ENCODE peak calls at places on chromosomes 12 and 14, in seven cellular contexts. A is ascending aorta; Y is pancreas; I is mammary epithelial cell; P is aorta; C is right cardiac atrium; R is CD8-positive, alpha-beta memory T cell. M is an unnamed sample.

GRCh38 chr12:70744133-70744532 is 106.9 kb upstream of the PTPRB start:
- DNase-seq in A (no peak), Y (no peak), I (peak; percentile 80), P (no peak), C (no peak), R (no peak), M (no peak)

GRCh38 chr14:81313775-81314429 is 86.2 kb downstream of the STON2 start:
- DNase-seq in A (no peak), Y (no peak), I (peak; percentile 90), P (no peak), C (no peak), R (no peak), M (no peak)

GRCh38 chr14:78593949-78594348 is 423.8 kb downstream of the NRXN3 start:
- DNase-seq in A (no peak), Y (no peak), I (no peak), P (no peak), C (no peak), R (no peak), M (peak; percentile 28)

GRCh38 chr12:14482886-14483285 is 84.8 kb downstream of the PLBD1 start:
- DNase-seq in A (no peak), Y (no peak), I (peak; percentile 74), P (no peak), C (no peak), R (no peak), M (no peak)

GRCh38 chr14:52175982-52176502 is 91.5 kb upstream of the PTGDR start:
- DNase-seq in A (no peak), Y (no peak), I (no peak), P (no peak), C (no peak), R (peak; percentile 27), M (no peak)

GRCh38 chr12:6323995-6324711 is 13.7 kb downstream of the PLEKHG6 start:
- DNase-seq in A (no peak), Y (no peak), I (no peak), P (no peak), C (no peak), R (no peak), M (no peak)

GRCh38 chr12:66859751-66860440 is 181.0 kb upstream of the GRIP1 start:
- DNase-seq in A (no peak), Y (no peak), I (peak; percentile 16), P (no peak), C (no peak), R (no peak), M (no peak)

GRCh38 chr12:71548906-71549305 is 109.3 kb downstream of the LGR5 start:
- DNase-seq in A (no peak), Y (no peak), I (no peak), P (no peak), C (no peak), R (no peak), M (no peak)

GRCh38 chr12:113133036-113133435 is 2.5 kb downstream of the RASAL1 start:
- DNase-seq in A (no peak), Y (no peak), I (no peak), P (no peak), C (no peak), R (no peak), M (no peak)

GRCh38 chr12:6745751-6746525 is 7.0 kb downstream of the MLF2 start:
- DNase-seq in A (no peak), Y (no peak), I (peak; percentile 84), P (no peak), C (no peak), R (no peak), M (no peak)

GRCh38 chr14:28754209-28754985 is 12.2 kb upstream of the FOXG1 start:
- DNase-seq in A (no peak), Y (no peak), I (peak; percentile 23), P (no peak), C (no peak), R (no peak), M (no peak)

GRCh38 chr12:82325540-82326336 is 32.4 kb downstream of the CCDC59 start:
- DNase-seq in A (no peak), Y (no peak), I (no peak), P (no peak), C (no peak), R (no peak), M (no peak)

GRCh38 chr14:34340226-34340625 is 121.8 kb downstream of the SPTSSA start:
- DNase-seq in A (no peak), Y (no peak), I (peak; percentile 67), P (no peak), C (no peak), R (no peak), M (no peak)

GRCh38 chr12:39329876-39330275 is 113.0 kb downstream of the KIF21A start:
- DNase-seq in A (no peak), Y (no peak), I (no peak), P (no peak), C (no peak), R (no peak), M (no peak)

GRCh38 chr12:29320295-29321090 is 60.5 kb downstream of the ERGIC2 start:
- DNase-seq in A (no peak), Y (no peak), I (peak; percentile 72), P (no peak), C (no peak), R (no peak), M (no peak)

GRCh38 chr12:79415754-79416435 is 274.9 kb downstream of the PAWR start:
- DNase-seq in A (no peak), Y (no peak), I (peak; percentile 73), P (no peak), C (no peak), R (no peak), M (no peak)

DNA sequence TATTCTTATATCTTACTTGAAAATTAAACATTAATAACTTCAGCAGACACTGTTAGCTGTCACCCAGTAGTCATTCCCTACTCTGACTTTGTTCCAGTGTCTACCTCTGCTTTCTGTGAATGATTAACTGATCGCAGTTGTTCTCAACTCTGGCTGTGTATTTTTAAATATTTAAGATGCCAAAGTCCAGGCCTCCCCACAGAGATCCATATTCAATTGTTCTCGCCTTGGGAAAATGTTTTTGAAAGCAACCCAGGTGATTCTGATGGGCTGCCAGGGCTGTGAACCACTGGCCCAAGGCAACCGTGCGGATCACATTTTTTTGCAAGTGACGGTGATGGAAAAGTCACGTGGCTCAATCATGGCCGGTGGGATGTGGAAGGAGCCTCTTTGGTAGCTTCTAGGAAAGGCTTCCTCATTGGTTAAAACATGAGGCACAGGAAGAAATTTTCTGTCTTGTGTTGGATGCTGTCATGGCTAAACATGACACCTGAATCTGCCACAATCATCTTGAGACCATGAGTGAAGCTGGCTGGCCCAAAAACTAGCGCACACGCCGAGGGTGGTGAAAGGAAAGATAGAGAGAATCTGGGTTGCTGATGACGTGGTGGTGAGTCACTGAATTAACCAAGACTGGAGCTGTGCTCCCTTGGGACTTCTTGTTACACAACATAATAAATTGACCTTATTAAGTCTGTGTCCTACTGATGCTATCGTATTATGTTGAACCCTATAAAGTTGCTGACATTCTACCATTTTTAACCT is 37.2 kb downstream of the RDH12 start:
- DNase-seq in A (peak; percentile 14), Y (no peak), I (peak; percentile 92), P (no peak), C (peak; percentile 73), R (no peak), M (peak; percentile 2)
- H3K27ac ChIP-seq in A (no peak overlapping the region), Y (peak overlapping the region; percentile 19), I (peak overlapping the region; percentile 35), P (no peak overlapping the region), C (peak overlapping the region; percentile 52), R (no peak overlapping the region), M (peak overlapping the region; percentile 31)

GRCh38 chr12:108842364-108842763 is 15.0 kb downstream of the SSH1 start:
- DNase-seq in A (no peak), Y (no peak), I (no peak), P (no peak), C (no peak), R (no peak), M (no peak)
- H3K27ac ChIP-seq in A (peak overlapping the region; percentile 15), Y (no peak overlapping the region), I (no peak overlapping the region), P (no peak overlapping the region), C (peak overlapping the region; percentile 59), R (no peak overlapping the region), M (no peak overlapping the region)

GRCh38 chr14:92991536-92991935 is 68.6 kb downstream of the CHGA start:
- DNase-seq in A (no peak), Y (no peak), I (no peak), P (peak; percentile 6), C (no peak), R (no peak), M (no peak)

GRCh38 chr14:92988786-92989755 is 66.1 kb downstream of the CHGA start:
- DNase-seq in A (no peak), Y (no peak), I (no peak), P (peak; percentile 59), C (no peak), R (no peak), M (no peak)

GRCh38 chr14:92987713-92988510 is 65.0 kb downstream of the CHGA start:
- DNase-seq in A (no peak), Y (no peak), I (no peak), P (peak; percentile 62), C (no peak), R (no peak), M (no peak)

GRCh38 chr14:92993302-92993701 is 70.4 kb downstream of the CHGA start:
- DNase-seq in A (no peak), Y (no peak), I (no peak), P (no peak), C (no peak), R (no peak), M (no peak)

DNA sequence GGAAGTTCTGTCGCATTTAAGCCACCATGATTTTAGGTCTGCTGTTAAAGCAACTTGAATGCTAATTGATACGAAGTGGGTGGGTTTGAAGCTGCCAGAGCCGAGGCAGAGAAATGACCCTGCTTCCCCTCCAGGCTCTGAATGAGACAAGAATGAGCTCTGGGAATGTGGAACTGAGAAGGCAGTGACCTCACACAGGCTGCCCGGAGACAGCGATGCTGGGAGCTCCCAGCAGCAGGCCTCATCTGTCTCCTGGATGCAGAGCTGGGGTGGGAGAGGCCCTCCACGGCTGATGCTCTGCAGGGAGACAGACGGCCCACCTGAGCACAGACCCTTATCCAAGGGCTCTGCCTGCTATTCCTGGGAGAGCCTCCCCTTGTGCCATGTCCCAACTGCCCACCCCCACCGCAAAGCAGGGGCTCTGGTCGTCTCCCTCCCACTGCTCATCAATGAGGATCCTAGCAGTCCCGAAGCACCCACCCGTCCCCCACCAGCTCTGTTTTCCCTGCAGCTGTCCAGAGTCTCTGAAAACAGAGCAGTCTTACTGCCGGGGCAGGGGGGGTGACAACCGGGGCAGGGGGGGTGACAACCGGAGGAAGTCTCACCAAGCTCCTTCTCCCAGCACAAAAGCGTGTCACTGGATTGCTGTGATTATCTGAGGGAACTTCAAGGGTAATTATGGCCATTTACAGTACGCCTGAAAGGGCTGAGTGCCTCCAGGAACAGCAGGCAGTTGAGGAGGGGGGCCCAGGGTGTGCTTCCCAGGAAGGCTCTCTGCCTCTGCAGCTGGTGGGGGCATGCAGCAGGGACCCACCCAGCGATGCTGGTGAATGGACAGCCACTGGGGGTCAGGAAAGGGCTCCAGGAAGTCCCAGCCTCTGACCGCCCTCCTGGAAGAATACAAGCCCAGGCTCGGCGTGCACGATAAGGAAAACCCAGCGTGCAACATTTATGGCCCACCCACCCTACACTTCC is 67.8 kb downstream of the CHGA start:
- DNase-seq in A (no peak), Y (no peak), I (no peak), P (peak; percentile 57), C (no peak), R (no peak), M (no peak)
- H3K27ac ChIP-seq in A (no peak overlapping the region), Y (no peak overlapping the region), I (no peak overlapping the region), P (no peak overlapping the region), C (no peak overlapping the region), R (no peak overlapping the region), M (peak overlapping the region; percentile 45)

DNA sequence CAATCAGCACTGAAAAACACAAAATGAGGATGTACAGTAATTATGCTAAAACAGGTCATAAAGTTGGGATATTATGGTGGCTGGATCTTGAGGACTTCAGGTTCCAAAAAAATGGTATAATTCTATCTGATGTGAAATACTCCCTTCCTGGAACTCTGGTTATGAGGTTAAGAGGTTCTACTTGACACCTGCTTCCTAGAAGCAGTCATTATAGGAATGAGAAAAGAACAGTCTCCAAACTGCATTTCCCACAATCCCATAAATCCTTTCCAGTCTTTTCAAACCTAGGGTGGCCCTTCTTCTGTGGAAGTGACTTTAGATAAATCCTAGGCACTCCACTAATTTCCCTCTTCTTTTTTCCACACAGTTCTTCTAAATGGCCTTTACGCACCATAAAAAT is 63.7 kb upstream of the OR10AD1 start:
- DNase-seq in A (no peak), Y (no peak), I (no peak), P (no peak), C (no peak), R (no peak), M (no peak)
- H3K27ac ChIP-seq in A (no peak overlapping the region), Y (no peak overlapping the region), I (no peak overlapping the region), P (no peak overlapping the region), C (no peak overlapping the region), R (no peak overlapping the region), M (no peak overlapping the region)

M was measured in caudate nucleus.